ENCODE peak calls at places on chromosome 1, in six cellular contexts. S is K562, G is GM12878, B is WTC11, D is H1, Q is HepG2. H is an unnamed sample.

GRCh38 chr1:33430751-33431593 is at the start of gene PHC2:
- DNase-seq in D (peak), S (peak), G (peak), Q (peak), B (peak), H (peak)

GRCh38 chr1:212878418-212878817 is 20.3 kb downstream of the FLVCR1 start:
- DNase-seq in S (no peak), Q (no peak), B (no peak), D (no peak), G (no peak), H (no peak)

GRCh38 chr1:210440081-210440480 is 111.4 kb downstream of the HHAT start:
- DNase-seq in S (no peak), Q (no peak), D (no peak), B (no peak), G (no peak), H (no peak)

GRCh38 chr1:159756397-159756796 is 24.4 kb upstream of the DUSP23 start:
- DNase-seq in Q (no peak), B (no peak), D (no peak), S (no peak), G (no peak), H (no peak)

GRCh38 chr1:225881081-225882007 is 836 bp downstream of the TMEM63A start:
- DNase-seq in S (peak), G (no peak), Q (peak), D (no peak), B (peak), H (peak)

GRCh38 chr1:14724234-14724633 is 125.7 kb downstream of the KAZN start:
- DNase-seq in D (no peak), G (no peak), B (no peak), Q (no peak), S (no peak), H (no peak)

GRCh38 chr1:100290291-100290690 is 24.3 kb downstream of the RTCA start:
- DNase-seq in G (no peak), B (no peak), S (no peak), D (no peak), Q (no peak), H (no peak)

GRCh38 chr1:234957330-234958065 is 171.1 kb downstream of the TOMM20 start:
- DNase-seq in B (peak), Q (peak), D (peak), G (no peak), S (peak), H (peak)

GRCh38 chr1:101238041-101238515 is 1.3 kb downstream of the S1PR1 start:
- DNase-seq in B (peak), Q (no peak), G (no peak), S (no peak), D (no peak), H (peak)

GRCh38 chr1:2298685-2299673 is 70.9 kb downstream of the SKI start:
- DNase-seq in B (no peak), Q (no peak), S (no peak), D (no peak), G (no peak), H (no peak)

GRCh38 chr1:226064168-226064815 is 1.8 kb downstream of the H3-3A start:
- DNase-seq in Q (peak), B (no peak), G (no peak), S (no peak), D (no peak), H (no peak)

GRCh38 chr1:98049370-98050115 is 128.7 kb upstream of the DPYD start:
- DNase-seq in S (no peak), B (peak), D (peak), Q (no peak), G (no peak), H (peak)

GRCh38 chr1:65279092-65279448 is 30.3 kb upstream of the DNAJC6 start:
- DNase-seq in S (no peak), Q (no peak), G (no peak), B (peak), D (no peak), H (peak)

GRCh38 chr1:155124503-155125463 is 2.9 kb upstream of the EFNA1 start:
- DNase-seq in S (no peak), G (no peak), D (peak), B (peak), Q (no peak), H (peak)

DNA sequence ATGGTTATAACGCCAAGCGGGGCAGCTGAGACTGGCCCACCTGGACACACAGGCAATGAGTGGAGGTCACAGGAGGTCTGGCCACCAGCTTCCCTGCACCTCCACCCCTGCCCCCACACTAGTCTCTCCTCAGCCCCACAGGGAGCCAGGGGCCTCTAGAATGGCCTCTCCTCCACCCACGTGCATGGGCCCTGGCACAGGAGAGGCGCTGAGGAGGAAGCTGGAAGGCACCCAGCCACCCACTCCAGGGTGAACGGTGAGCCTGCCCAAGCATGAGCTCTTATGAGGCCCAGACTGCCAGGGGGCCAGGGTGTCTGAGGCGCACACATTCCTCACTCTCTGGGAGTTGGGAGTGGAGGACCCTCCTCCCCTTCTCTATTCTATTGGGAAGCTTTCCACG is 22.2 kb downstream of the LRP8 start:
- DNase-seq in B (no peak), S (no peak), Q (no peak), G (no peak), D (no peak), H (no peak)
- TF ChIP-seq CREB1 in B (no peak), S (no peak), Q (no peak), G (no peak), D (no peak), H (no peak)

GRCh38 chr1:231203259-231204057 is 37.6 kb upstream of the GNPAT start:
- DNase-seq in D (no peak), Q (no peak), S (no peak), B (no peak), G (no peak), H (no peak)
- TF ChIP-seq CREB1 in D (no peak), Q (no peak), S (no peak), B (no peak), G (no peak), H (no peak)

GRCh38 chr1:95685091-95685490 is 451.1 kb downstream of the RWDD3 start:
- DNase-seq in S (no peak), Q (no peak), D (no peak), G (no peak), B (no peak), H (no peak)

GRCh38 chr1:95679262-95679661 is 445.3 kb downstream of the RWDD3 start:
- DNase-seq in S (no peak), Q (no peak), B (no peak), D (no peak), G (no peak), H (peak)
- TF ChIP-seq CREB1 in S (no peak), Q (no peak), B (no peak), D (no peak), G (no peak), H (no peak)

GRCh38 chr1:231800071-231800470 is 173.5 kb downstream of the DISC1 start:
- DNase-seq in Q (no peak), S (no peak), G (no peak), B (no peak), D (no peak), H (no peak)

GRCh38 chr1:231803353-231803752 is 176.8 kb downstream of the DISC1 start:
- DNase-seq in Q (no peak), G (no peak), S (no peak), D (no peak), B (no peak), H (no peak)

GRCh38 chr1:231796141-231796540 is 169.6 kb downstream of the DISC1 start:
- DNase-seq in S (no peak), B (no peak), Q (no peak), D (no peak), G (no peak), H (no peak)

GRCh38 chr1:231793893-231794292 is 167.3 kb downstream of the DISC1 start:
- DNase-seq in G (no peak), D (no peak), B (no peak), S (no peak), Q (no peak), H (no peak)

DNA sequence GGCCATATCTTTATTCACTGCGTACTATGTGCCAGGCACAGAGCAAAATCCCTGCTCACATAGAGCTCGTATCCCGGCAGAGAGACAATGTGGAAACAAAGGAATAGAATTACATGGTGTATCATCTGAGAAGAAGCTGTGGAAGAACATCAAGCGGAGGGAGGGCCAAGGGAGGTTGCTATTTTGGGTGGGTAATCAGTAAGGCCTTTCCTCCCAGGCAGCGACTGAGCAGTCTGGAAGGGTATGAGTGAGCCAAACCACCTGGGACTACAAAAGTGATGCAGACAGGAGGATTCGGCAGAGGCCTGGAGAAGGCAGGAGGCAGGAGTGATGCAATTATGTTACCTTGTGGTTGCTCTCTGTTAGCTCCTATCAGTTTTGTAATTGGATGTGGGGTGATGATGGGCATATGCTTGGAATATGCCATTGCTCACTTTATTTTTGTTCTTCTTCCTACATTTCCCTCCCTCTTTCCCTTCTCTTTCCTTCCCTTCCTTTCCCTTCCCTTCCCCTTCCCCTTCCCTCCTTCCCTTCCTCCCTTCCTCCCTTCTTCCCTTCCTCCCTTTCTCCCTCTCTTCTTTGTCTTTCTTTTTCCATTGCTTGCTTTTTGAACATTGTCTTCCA is 172.9 kb downstream of the DISC1 start:
- DNase-seq in D (no peak), S (no peak), G (no peak), B (no peak), Q (no peak), H (no peak)
- TF ChIP-seq CREB1 in D (no peak), S (no peak), G (no peak), B (no peak), Q (no peak), H (no peak)

GRCh38 chr1:32269744-32270143 is 18.7 kb downstream of the LCK start:
- DNase-seq in B (no peak), D (no peak), Q (no peak), S (no peak), G (no peak), H (no peak)

GRCh38 chr1:32273389-32274208 is 18.3 kb upstream of the HDAC1 start:
- DNase-seq in S (peak), B (peak), G (no peak), Q (peak), D (peak), H (peak)

GRCh38 chr1:32274646-32275340 is 17.1 kb upstream of the HDAC1 start:
- DNase-seq in Q (no peak), S (peak), D (peak), G (no peak), B (peak), H (peak)

GRCh38 chr1:32275424-32275823 is 16.5 kb upstream of the HDAC1 start:
- DNase-seq in G (no peak), Q (no peak), B (peak), D (no peak), S (peak), H (peak)

DNA sequence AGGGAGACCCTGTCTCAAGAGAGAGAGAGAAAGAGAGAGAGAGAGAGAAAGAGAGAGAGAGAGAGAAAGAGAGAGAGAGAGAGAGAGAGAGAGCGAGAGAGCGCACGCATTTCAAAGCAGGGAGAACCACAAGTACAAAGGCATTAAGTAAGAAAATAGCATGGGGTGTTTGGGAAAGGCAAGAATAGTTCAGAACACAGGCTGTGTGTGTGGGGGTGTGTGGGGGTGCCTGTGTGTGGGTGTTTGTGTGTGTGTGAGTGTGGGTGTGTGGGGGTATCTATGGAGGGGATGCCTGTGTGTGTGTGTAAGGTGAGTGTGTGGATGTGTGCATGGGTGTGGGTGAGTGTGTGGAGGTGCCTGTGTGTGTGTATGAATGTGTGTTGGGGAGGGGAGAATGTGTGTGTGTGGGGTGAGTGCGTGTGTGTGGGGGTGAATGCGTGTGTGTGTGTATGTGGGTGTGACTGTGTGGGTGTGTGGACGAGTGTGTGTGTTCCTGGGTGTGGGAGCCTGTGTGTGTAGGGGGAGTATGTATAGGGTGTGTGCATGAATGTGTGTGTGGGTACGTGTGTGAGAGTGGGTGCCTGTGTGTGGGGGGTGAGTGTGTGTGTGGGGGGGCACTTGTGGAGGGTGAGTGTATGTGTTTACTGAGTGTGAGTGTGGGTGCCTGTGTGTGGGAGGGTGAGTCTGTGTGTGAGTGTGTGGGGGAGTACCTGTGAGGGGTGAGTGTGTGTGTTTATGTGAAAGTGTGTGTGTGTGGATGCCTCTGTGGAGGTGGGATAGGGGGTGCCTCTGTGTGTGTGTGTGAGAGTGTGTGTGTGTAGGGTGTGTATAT is 19.1 kb upstream of the HDAC1 start:
- DNase-seq in G (no peak), S (peak), B (no peak), Q (no peak), D (no peak), H (no peak)
- TF ChIP-seq CREB1 in G (no peak), S (no peak), B (no peak), Q (no peak), D (no peak), H (no peak)

GRCh38 chr1:150528196-150528595 is 12.6 kb downstream of the FALEC start:
- DNase-seq in S (no peak), B (no peak), D (no peak), Q (no peak), G (no peak), H (no peak)
- TF ChIP-seq CREB1 in S (no peak), B (no peak), D (no peak), Q (no peak), G (no peak), H (no peak)

GRCh38 chr1:247286134-247286670 is 30.3 kb downstream of the VN1R5 start:
- DNase-seq in D (peak), Q (no peak), G (no peak), S (no peak), B (no peak), H (no peak)

GRCh38 chr1:247277211-247277610 is 21.3 kb downstream of the VN1R5 start:
- DNase-seq in B (no peak), G (no peak), S (no peak), Q (no peak), D (no peak), H (no peak)

DNA sequence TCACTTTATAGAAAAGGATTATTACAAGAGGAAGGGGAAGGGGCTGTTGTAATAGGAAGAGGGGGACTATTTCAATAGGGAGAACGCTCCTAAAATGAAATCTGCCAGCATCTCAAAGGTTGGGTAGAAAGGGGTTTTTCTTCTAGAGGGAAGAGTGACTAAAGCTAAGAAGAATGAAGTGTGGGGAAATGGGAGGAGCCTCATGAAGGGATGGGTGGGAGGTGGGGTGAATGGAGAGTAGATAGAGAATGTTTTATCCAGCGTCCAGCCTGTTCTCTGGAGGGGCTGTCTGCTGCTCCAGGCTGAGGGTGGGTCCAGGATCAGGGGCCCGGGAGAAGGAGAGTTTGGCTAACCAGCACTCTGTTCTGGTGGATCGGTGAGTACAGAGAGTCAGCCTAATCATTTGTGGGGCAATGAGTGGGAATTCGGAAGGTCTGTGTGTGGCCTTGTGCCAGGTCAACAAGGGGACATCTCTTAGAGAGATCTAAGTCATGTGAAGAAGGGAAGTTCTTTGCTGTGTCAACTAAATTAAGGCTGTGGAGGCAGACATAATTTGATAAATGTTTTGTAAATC is 25.2 kb downstream of the VN1R5 start:
- DNase-seq in S (no peak), B (no peak), D (no peak), Q (no peak), G (no peak), H (no peak)
- TF ChIP-seq CREB1 in S (no peak), B (no peak), D (no peak), Q (no peak), G (no peak), H (no peak)

DNA sequence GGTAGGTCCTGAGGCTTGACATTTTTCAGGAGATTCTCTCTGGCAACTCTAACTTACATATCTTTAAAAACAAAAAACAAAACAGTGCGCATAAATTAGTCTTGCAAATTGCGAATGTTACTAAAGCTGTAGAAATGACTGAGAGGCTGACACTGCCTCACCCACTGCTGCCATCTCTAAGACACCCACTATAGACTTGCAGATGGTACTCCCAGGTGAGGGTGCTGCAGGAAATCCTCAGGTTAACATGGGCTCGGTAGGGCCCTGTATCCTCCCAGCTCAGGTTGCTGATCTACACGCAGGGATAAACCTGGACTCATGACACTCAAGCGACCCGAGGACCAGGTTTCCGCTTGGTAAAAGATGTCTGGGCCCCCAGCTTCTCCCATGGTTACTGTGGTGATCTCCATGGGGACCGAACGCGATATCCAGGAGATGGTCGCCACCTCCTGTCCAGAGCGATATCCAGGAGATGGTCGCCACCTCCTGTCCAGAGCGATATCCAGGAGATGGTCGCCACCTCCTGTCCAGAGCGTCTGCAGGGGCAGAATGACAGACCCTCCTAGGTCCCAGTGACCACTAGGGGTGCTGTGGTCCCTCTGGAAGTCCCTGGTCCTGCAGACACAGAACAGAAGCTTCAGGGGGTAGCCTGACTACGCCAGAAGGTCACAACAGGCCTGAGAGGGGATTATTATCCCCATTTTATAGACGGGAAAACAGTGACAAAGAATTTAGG is 16.1 kb upstream of the LY9 start:
- DNase-seq in Q (peak), B (peak), G (no peak), D (peak), S (peak), H (peak)
- TF ChIP-seq CREB1 in Q (no peak), B (no peak), G (no peak), D (no peak), S (no peak), H (no peak)

GRCh38 chr1:8423702-8424538 is 106.0 kb downstream of the SLC45A1 start:
- DNase-seq in B (peak), D (peak), G (no peak), S (peak), Q (peak), H (peak)
- TF ChIP-seq CREB1 in B (no peak), D (peak), G (peak), S (no peak), Q (no peak), H (no peak)

H was measured in GM23338.